ENCODE peak calls at places on chromosomes 1 and 21, in six cellular contexts. One of them, this sample, is unnamed.

GRCh38 chr21:44965251-44966022 is 25.6 kb downstream of the SLX9 start:
- DNase-seq in activated T-cell treated with anti-CD3 and anti-CD28 coated beads for 48 hours: peak
- DNase-seq in fibroblast of pulmonary artery: peak
- DNase-seq in kidney tubule cell: no peak
- DNase-seq in activated gamma-delta T cell: no peak
- DNase-seq in left ventricle myocardium superior: no peak
- DNase-seq in this sample: peak

GRCh38 chr21:33884361-33885157 is 31.0 kb downstream of the ATP5PO start:
- DNase-seq in left ventricle myocardium superior: no peak
- DNase-seq in activated gamma-delta T cell: no peak
- DNase-seq in kidney tubule cell: no peak
- DNase-seq in activated T-cell treated with anti-CD3 and anti-CD28 coated beads for 48 hours: no peak
- DNase-seq in fibroblast of pulmonary artery: peak
- DNase-seq in this sample: peak

GRCh38 chr1:97190326-97190725 is 468.7 kb downstream of the PTBP2 start:
- DNase-seq in fibroblast of pulmonary artery: peak
- DNase-seq in activated gamma-delta T cell: no peak
- DNase-seq in left ventricle myocardium superior: no peak
- DNase-seq in activated T-cell treated with anti-CD3 and anti-CD28 coated beads for 48 hours: no peak
- DNase-seq in kidney tubule cell: peak
- DNase-seq in this sample: peak

GRCh38 chr1:26950602-26951001 is 9.7 kb downstream of the KDF1 start:
- DNase-seq in activated T-cell treated with anti-CD3 and anti-CD28 coated beads for 48 hours: no peak
- DNase-seq in left ventricle myocardium superior: no peak
- DNase-seq in activated gamma-delta T cell: no peak
- DNase-seq in fibroblast of pulmonary artery: no peak
- DNase-seq in kidney tubule cell: no peak
- DNase-seq in this sample: no peak

GRCh38 chr1:47191940-47192457 is 2.2 kb upstream of the PDZK1IP1 start:
- DNase-seq in kidney tubule cell: no peak
- DNase-seq in activated gamma-delta T cell: no peak
- DNase-seq in left ventricle myocardium superior: no peak
- DNase-seq in fibroblast of pulmonary artery: no peak
- DNase-seq in activated T-cell treated with anti-CD3 and anti-CD28 coated beads for 48 hours: no peak
- DNase-seq in this sample: no peak

GRCh38 chr1:55580845-55581332 is 365.7 kb upstream of the USP24 start:
- DNase-seq in fibroblast of pulmonary artery: peak
- DNase-seq in activated T-cell treated with anti-CD3 and anti-CD28 coated beads for 48 hours: no peak
- DNase-seq in activated gamma-delta T cell: no peak
- DNase-seq in left ventricle myocardium superior: no peak
- DNase-seq in kidney tubule cell: peak
- DNase-seq in this sample: peak

GRCh38 chr21:31180256-31181088 is 142.2 kb upstream of the KRTAP19-8 start:
- DNase-seq in left ventricle myocardium superior: no peak
- DNase-seq in kidney tubule cell: peak
- DNase-seq in activated T-cell treated with anti-CD3 and anti-CD28 coated beads for 48 hours: no peak
- DNase-seq in activated gamma-delta T cell: no peak
- DNase-seq in fibroblast of pulmonary artery: peak
- DNase-seq in this sample: peak

GRCh38 chr1:91476538-91477217 is 24.0 kb upstream of the CDC7 start:
- DNase-seq in left ventricle myocardium superior: no peak
- DNase-seq in fibroblast of pulmonary artery: peak
- DNase-seq in kidney tubule cell: no peak
- DNase-seq in activated T-cell treated with anti-CD3 and anti-CD28 coated beads for 48 hours: no peak
- DNase-seq in activated gamma-delta T cell: no peak
- DNase-seq in this sample: no peak

GRCh38 chr21:34582506-34583150 is 32.3 kb downstream of the RCAN1 start:
- DNase-seq in fibroblast of pulmonary artery: peak
- DNase-seq in activated T-cell treated with anti-CD3 and anti-CD28 coated beads for 48 hours: no peak
- DNase-seq in left ventricle myocardium superior: peak
- DNase-seq in activated gamma-delta T cell: no peak
- DNase-seq in kidney tubule cell: peak
- DNase-seq in this sample: peak

GRCh38 chr1:209889077-209889418 is 49.0 kb upstream of the SYT14 start:
- DNase-seq in activated gamma-delta T cell: no peak
- DNase-seq in activated T-cell treated with anti-CD3 and anti-CD28 coated beads for 48 hours: no peak
- DNase-seq in left ventricle myocardium superior: no peak
- DNase-seq in kidney tubule cell: peak
- DNase-seq in fibroblast of pulmonary artery: no peak
- DNase-seq in this sample: no peak

GRCh38 chr1:154812911-154813816 is 56.9 kb downstream of the KCNN3 start:
- DNase-seq in activated T-cell treated with anti-CD3 and anti-CD28 coated beads for 48 hours: no peak
- DNase-seq in fibroblast of pulmonary artery: peak
- DNase-seq in kidney tubule cell: peak
- DNase-seq in activated gamma-delta T cell: no peak
- DNase-seq in left ventricle myocardium superior: peak
- DNase-seq in this sample: no peak

GRCh38 chr1:233319272-233319671 is 8.3 kb upstream of the MAP3K21 start:
- DNase-seq in kidney tubule cell: no peak
- DNase-seq in activated T-cell treated with anti-CD3 and anti-CD28 coated beads for 48 hours: no peak
- DNase-seq in left ventricle myocardium superior: no peak
- DNase-seq in fibroblast of pulmonary artery: no peak
- DNase-seq in activated gamma-delta T cell: no peak
- DNase-seq in this sample: no peak

GRCh38 chr21:23853796-23854379 is 1753.4 kb downstream of the MRPL39 start:
- DNase-seq in left ventricle myocardium superior: no peak
- DNase-seq in activated gamma-delta T cell: no peak
- DNase-seq in fibroblast of pulmonary artery: peak
- DNase-seq in activated T-cell treated with anti-CD3 and anti-CD28 coated beads for 48 hours: no peak
- DNase-seq in kidney tubule cell: peak
- DNase-seq in this sample: peak

GRCh38 chr1:10538608-10539355 is 64.0 kb downstream of the PEX14 start:
- DNase-seq in kidney tubule cell: no peak
- DNase-seq in activated T-cell treated with anti-CD3 and anti-CD28 coated beads for 48 hours: no peak
- DNase-seq in fibroblast of pulmonary artery: peak
- DNase-seq in left ventricle myocardium superior: peak
- DNase-seq in activated gamma-delta T cell: no peak
- DNase-seq in this sample: no peak

GRCh38 chr1:160548960-160549664 is 26.1 kb upstream of the SLAMF6 start:
- DNase-seq in left ventricle myocardium superior: no peak
- DNase-seq in kidney tubule cell: no peak
- DNase-seq in fibroblast of pulmonary artery: no peak
- DNase-seq in activated gamma-delta T cell: no peak
- DNase-seq in activated T-cell treated with anti-CD3 and anti-CD28 coated beads for 48 hours: no peak
- DNase-seq in this sample: no peak

GRCh38 chr21:41228492-41228891 is 60.5 kb downstream of the BACE2 start:
- DNase-seq in activated T-cell treated with anti-CD3 and anti-CD28 coated beads for 48 hours: no peak
- DNase-seq in activated gamma-delta T cell: no peak
- DNase-seq in kidney tubule cell: no peak
- DNase-seq in fibroblast of pulmonary artery: no peak
- DNase-seq in left ventricle myocardium superior: no peak
- DNase-seq in this sample: no peak

GRCh38 chr1:18041685-18042355 is 65.8 kb upstream of the IGSF21 start:
- DNase-seq in kidney tubule cell: no peak
- DNase-seq in activated T-cell treated with anti-CD3 and anti-CD28 coated beads for 48 hours: no peak
- DNase-seq in activated gamma-delta T cell: no peak
- DNase-seq in fibroblast of pulmonary artery: no peak
- DNase-seq in left ventricle myocardium superior: peak
- DNase-seq in this sample: no peak

GRCh38 chr1:85289207-85289847 is 12.9 kb upstream of the BCL10 start:
- DNase-seq in left ventricle myocardium superior: no peak
- DNase-seq in fibroblast of pulmonary artery: peak
- DNase-seq in activated gamma-delta T cell: no peak
- DNase-seq in kidney tubule cell: peak
- DNase-seq in activated T-cell treated with anti-CD3 and anti-CD28 coated beads for 48 hours: no peak
- DNase-seq in this sample: peak

GRCh38 chr1:61083799-61084385 is 1.5 kb downstream of the NFIA start:
- DNase-seq in left ventricle myocardium superior: no peak
- DNase-seq in kidney tubule cell: peak
- DNase-seq in activated T-cell treated with anti-CD3 and anti-CD28 coated beads for 48 hours: no peak
- DNase-seq in fibroblast of pulmonary artery: peak
- DNase-seq in activated gamma-delta T cell: no peak
- DNase-seq in this sample: peak

GRCh38 chr1:43688594-43689000 is 18.7 kb upstream of the ST3GAL3 start:
- DNase-seq in activated gamma-delta T cell: no peak
- DNase-seq in kidney tubule cell: peak
- DNase-seq in left ventricle myocardium superior: no peak
- DNase-seq in fibroblast of pulmonary artery: peak
- DNase-seq in activated T-cell treated with anti-CD3 and anti-CD28 coated beads for 48 hours: no peak
- DNase-seq in this sample: peak

GRCh38 chr21:36976882-36977651 is 10.6 kb upstream of the HLCS start:
- DNase-seq in activated gamma-delta T cell: no peak
- DNase-seq in kidney tubule cell: peak
- DNase-seq in fibroblast of pulmonary artery: peak
- DNase-seq in activated T-cell treated with anti-CD3 and anti-CD28 coated beads for 48 hours: no peak
- DNase-seq in left ventricle myocardium superior: no peak
- DNase-seq in this sample: peak

GRCh38 chr1:234975122-234975940 is 153.3 kb downstream of the TOMM20 start:
- DNase-seq in activated gamma-delta T cell: no peak
- DNase-seq in left ventricle myocardium superior: no peak
- DNase-seq in fibroblast of pulmonary artery: peak
- DNase-seq in activated T-cell treated with anti-CD3 and anti-CD28 coated beads for 48 hours: no peak
- DNase-seq in kidney tubule cell: peak
- DNase-seq in this sample: peak

GRCh38 chr1:53048345-53048737 is 13.7 kb upstream of the PODN start:
- DNase-seq in fibroblast of pulmonary artery: no peak
- DNase-seq in activated gamma-delta T cell: no peak
- DNase-seq in left ventricle myocardium superior: no peak
- DNase-seq in kidney tubule cell: no peak
- DNase-seq in activated T-cell treated with anti-CD3 and anti-CD28 coated beads for 48 hours: no peak
- DNase-seq in this sample: peak

GRCh38 chr1:204341380-204341779 is 18.3 kb downstream of the PLEKHA6 start:
- DNase-seq in activated T-cell treated with anti-CD3 and anti-CD28 coated beads for 48 hours: no peak
- DNase-seq in kidney tubule cell: peak
- DNase-seq in activated gamma-delta T cell: no peak
- DNase-seq in fibroblast of pulmonary artery: peak
- DNase-seq in left ventricle myocardium superior: no peak
- DNase-seq in this sample: peak

GRCh38 chr1:208988811-208989222 is 594.7 kb upstream of the CAMK1G start:
- DNase-seq in activated gamma-delta T cell: no peak
- DNase-seq in fibroblast of pulmonary artery: peak
- DNase-seq in left ventricle myocardium superior: no peak
- DNase-seq in activated T-cell treated with anti-CD3 and anti-CD28 coated beads for 48 hours: no peak
- DNase-seq in kidney tubule cell: peak
- DNase-seq in this sample: peak

GRCh38 chr21:46610018-46610701 is 5.3 kb upstream of the S100B start:
- DNase-seq in kidney tubule cell: no peak
- DNase-seq in left ventricle myocardium superior: no peak
- DNase-seq in activated T-cell treated with anti-CD3 and anti-CD28 coated beads for 48 hours: no peak
- DNase-seq in activated gamma-delta T cell: no peak
- DNase-seq in fibroblast of pulmonary artery: no peak
- DNase-seq in this sample: no peak

GRCh38 chr21:28216976-28217523 is 775.6 kb downstream of the LTN1 start:
- DNase-seq in fibroblast of pulmonary artery: no peak
- DNase-seq in left ventricle myocardium superior: no peak
- DNase-seq in activated T-cell treated with anti-CD3 and anti-CD28 coated beads for 48 hours: no peak
- DNase-seq in activated gamma-delta T cell: no peak
- DNase-seq in kidney tubule cell: no peak
- DNase-seq in this sample: no peak

GRCh38 chr1:205571747-205572146 is 60.1 kb downstream of the ELK4 start:
- DNase-seq in activated T-cell treated with anti-CD3 and anti-CD28 coated beads for 48 hours: no peak
- DNase-seq in activated gamma-delta T cell: no peak
- DNase-seq in fibroblast of pulmonary artery: no peak
- DNase-seq in kidney tubule cell: no peak
- DNase-seq in left ventricle myocardium superior: no peak
- DNase-seq in this sample: no peak

GRCh38 chr1:183932412-183932811 is 105.1 kb downstream of the COLGALT2 start:
- DNase-seq in activated gamma-delta T cell: no peak
- DNase-seq in fibroblast of pulmonary artery: peak
- DNase-seq in kidney tubule cell: peak
- DNase-seq in activated T-cell treated with anti-CD3 and anti-CD28 coated beads for 48 hours: no peak
- DNase-seq in left ventricle myocardium superior: peak
- DNase-seq in this sample: peak

GRCh38 chr1:154329551-154330131 is 4.3 kb downstream of the ATP8B2 start:
- DNase-seq in activated gamma-delta T cell: no peak
- DNase-seq in activated T-cell treated with anti-CD3 and anti-CD28 coated beads for 48 hours: no peak
- DNase-seq in fibroblast of pulmonary artery: no peak
- DNase-seq in kidney tubule cell: no peak
- DNase-seq in left ventricle myocardium superior: no peak
- DNase-seq in this sample: no peak

GRCh38 chr21:43318841-43319781 is 107.8 kb downstream of the SIK1 start:
- DNase-seq in left ventricle myocardium superior: peak
- DNase-seq in kidney tubule cell: no peak
- DNase-seq in activated T-cell treated with anti-CD3 and anti-CD28 coated beads for 48 hours: no peak
- DNase-seq in fibroblast of pulmonary artery: peak
- DNase-seq in activated gamma-delta T cell: no peak
- DNase-seq in this sample: peak

GRCh38 chr1:165900576-165901380 is 73.4 kb downstream of the UCK2 start:
- DNase-seq in activated T-cell treated with anti-CD3 and anti-CD28 coated beads for 48 hours: no peak
- DNase-seq in fibroblast of pulmonary artery: peak
- DNase-seq in kidney tubule cell: no peak
- DNase-seq in left ventricle myocardium superior: no peak
- DNase-seq in activated gamma-delta T cell: no peak
- DNase-seq in this sample: no peak

GRCh38 chr1:228278432-228278941 is 70.6 kb downstream of the OBSCN start:
- DNase-seq in activated gamma-delta T cell: no peak
- DNase-seq in activated T-cell treated with anti-CD3 and anti-CD28 coated beads for 48 hours: no peak
- DNase-seq in left ventricle myocardium superior: no peak
- DNase-seq in fibroblast of pulmonary artery: no peak
- DNase-seq in kidney tubule cell: no peak
- DNase-seq in this sample: no peak